ENCODE peak calls at places on chromosomes 6 and 20, in eight cellular contexts. V is astrocyte of the spinal cord, Z is AG10803, T is MM.1S, L is body of pancreas, J is heart right ventricle, C is choroid plexus epithelial cell, I is cardiac muscle cell. M is an unnamed sample.

GRCh38 chr6:15384901-15385300 is 139.0 kb downstream of the JARID2 start:
- DNase-seq in T (peak), C (no peak), J (no peak), L (no peak), I (no peak), Z (no peak), V (no peak), M (peak)

GRCh38 chr6:26338810-26339209 is 26.2 kb upstream of the BTN3A2 start:
- DNase-seq in I (no peak), Z (no peak), L (no peak), J (no peak), T (no peak), C (no peak), V (no peak), M (no peak)

GRCh38 chr6:54074591-54075195 is 36.5 kb upstream of the MLIP start:
- DNase-seq in J (no peak), T (no peak), Z (peak), C (peak), L (no peak), I (peak), V (no peak), M (no peak)

GRCh38 chr6:139967497-139967896 is 593.0 kb upstream of the CITED2 start:
- DNase-seq in I (no peak), J (no peak), Z (no peak), L (no peak), T (no peak), C (peak), V (peak), M (no peak)

GRCh38 chr6:125588268-125588667 is 161.2 kb upstream of the HEY2 start:
- DNase-seq in V (no peak), J (peak), Z (no peak), I (peak), C (no peak), L (no peak), T (no peak), M (no peak)

GRCh38 chr20:13042458-13042794 is 33.7 kb downstream of the SPTLC3 start:
- DNase-seq in I (no peak), T (no peak), L (no peak), V (no peak), J (no peak), Z (no peak), C (no peak), M (no peak)

GRCh38 chr6:53805725-53806124 is 10.9 kb downstream of the LRRC1 start:
- DNase-seq in Z (no peak), V (no peak), L (no peak), T (no peak), C (no peak), J (no peak), I (no peak), M (no peak)

GRCh38 chr6:713351-713750 is 20.4 kb upstream of the EXOC2 start:
- DNase-seq in Z (peak), L (no peak), C (no peak), V (no peak), J (no peak), I (no peak), T (no peak), M (no peak)

GRCh38 chr6:143034689-143035334 is 25.9 kb upstream of the AIG1 start:
- DNase-seq in V (no peak), L (no peak), Z (no peak), J (no peak), T (peak), I (no peak), C (no peak), M (no peak)

GRCh38 chr20:33386673-33387072 is 14.6 kb downstream of the CDK5RAP1 start:
- DNase-seq in L (no peak), I (no peak), C (no peak), J (no peak), T (no peak), Z (no peak), V (no peak), M (no peak)

GRCh38 chr20:39674842-39675241 is 712.7 kb downstream of the DHX35 start:
- DNase-seq in C (no peak), T (no peak), L (no peak), I (no peak), V (no peak), Z (no peak), J (no peak), M (no peak)

GRCh38 chr6:39425346-39426056 is 103.0 kb upstream of the KCNK16 start:
- DNase-seq in T (no peak), I (peak), Z (no peak), J (no peak), V (no peak), C (no peak), L (no peak), M (no peak)

GRCh38 chr6:140850438-140850837 is 1282.3 kb upstream of the GJE1 start:
- DNase-seq in L (no peak), Z (peak), I (peak), T (no peak), C (peak), J (no peak), V (peak), M (no peak)

GRCh38 chr6:11650297-11650696 is 112.7 kb downstream of the TMEM170B start:
- DNase-seq in V (peak), C (peak), I (peak), L (no peak), T (no peak), J (peak), Z (peak), M (peak)

GRCh38 chr20:35307666-35308653 is 15.7 kb upstream of the FAM83C start:
- DNase-seq in Z (peak), I (peak), T (no peak), C (peak), L (peak), J (peak), V (peak), M (peak)

GRCh38 chr6:95366414-95366813 is 210.9 kb upstream of the MANEA start:
- DNase-seq in J (no peak), V (no peak), L (no peak), Z (no peak), I (no peak), T (no peak), C (no peak), M (no peak)

GRCh38 chr6:5053038-5053437 is 32.1 kb upstream of the PPP1R3G start:
- DNase-seq in J (no peak), C (peak), V (peak), I (peak), Z (peak), L (no peak), T (peak), M (no peak)

GRCh38 chr6:170135821-170136471 is 154.9 kb downstream of the DLL1 start:
- DNase-seq in J (no peak), C (no peak), V (no peak), T (no peak), I (no peak), Z (no peak), L (peak), M (no peak)

GRCh38 chr6:108252055-108252454 is 8.8 kb downstream of the SNX3 start:
- DNase-seq in T (no peak), C (no peak), Z (no peak), L (no peak), J (no peak), V (no peak), I (no peak), M (no peak)

GRCh38 chr6:150410395-150410794 is 41.6 kb downstream of the IYD start:
- DNase-seq in L (no peak), Z (no peak), T (no peak), C (peak), J (no peak), V (no peak), I (no peak), M (no peak)

GRCh38 chr20:44429017-44429339 is 46.7 kb upstream of the TTPAL start:
- DNase-seq in T (no peak), V (no peak), Z (no peak), I (no peak), C (no peak), L (no peak), J (no peak), M (no peak)

GRCh38 chr6:149963212-149963461 is 606 bp upstream of the ULBP1 start:
- DNase-seq in Z (peak), I (peak), V (peak), J (no peak), T (no peak), C (peak), L (no peak), M (no peak)

GRCh38 chr20:199996-200395 is 10.5 kb upstream of the DEFB128 start:
- DNase-seq in L (no peak), I (no peak), T (no peak), V (no peak), C (no peak), J (no peak), Z (peak), M (no peak)

GRCh38 chr6:31187780-31188194 is 17.3 kb upstream of the POU5F1 start:
- DNase-seq in L (peak), T (no peak), Z (no peak), I (no peak), J (no peak), V (no peak), C (no peak), M (no peak)

GRCh38 chr6:124226396-124226795 is 422.7 kb downstream of the NKAIN2 start:
- DNase-seq in I (peak), C (peak), Z (no peak), T (no peak), L (no peak), V (peak), J (no peak), M (peak)

GRCh38 chr6:41896280-41896679 is 1.1 kb upstream of the USP49 start:
- DNase-seq in Z (no peak), J (no peak), I (no peak), C (no peak), V (no peak), L (no peak), T (no peak), M (no peak)
- H3K4me3 ChIP-seq in Z (peak), J (no peak), I (peak), C (peak), V (no peak), L (no peak), T (peak), M (peak)

GRCh38 chr6:134457941-134458340 is 140.0 kb upstream of the SGK1 start:
- DNase-seq in V (no peak), Z (no peak), I (no peak), J (no peak), L (no peak), T (no peak), C (no peak), M (no peak)
- TF ChIP-seq CTCF in V (no peak), Z (no peak), I (peak), J (no peak), L (no peak), T (no peak), C (peak), M (no peak)

GRCh38 chr6:87759491-87760010 is 57.5 kb upstream of the AKIRIN2 start:
- DNase-seq in V (no peak), T (no peak), I (no peak), J (no peak), Z (no peak), C (no peak), L (no peak), M (no peak)

GRCh38 chr6:87754828-87755227 is 52.8 kb upstream of the AKIRIN2 start:
- DNase-seq in L (no peak), I (no peak), J (no peak), C (no peak), T (no peak), V (no peak), Z (no peak), M (no peak)

GRCh38 chr6:87757792-87758191 is 55.8 kb upstream of the AKIRIN2 start:
- DNase-seq in L (no peak), I (no peak), J (no peak), C (no peak), Z (no peak), V (no peak), T (no peak), M (no peak)

GRCh38 chr6:87755697-87756671 is 54.0 kb upstream of the AKIRIN2 start:
- DNase-seq in C (peak), Z (peak), I (peak), V (peak), T (no peak), L (no peak), J (no peak), M (peak)

GRCh38 chr6:87756858-87757257 is 54.8 kb upstream of the AKIRIN2 start:
- DNase-seq in J (no peak), T (peak), I (peak), Z (peak), L (no peak), V (peak), C (peak), M (peak)
- H3K4me3 ChIP-seq in J (no peak), T (no peak), I (no peak), Z (no peak), L (no peak), V (no peak), C (no peak), M (no peak)

GRCh38 chr6:161393839-161394364 is 120.0 kb upstream of the AGPAT4 start:
- DNase-seq in V (peak), T (peak), Z (peak), L (peak), C (peak), J (no peak), I (peak), M (peak)
- TF ChIP-seq CTCF in V (peak), T (peak), Z (peak), L (peak), C (peak), J (peak), I (peak), M (peak)

DNA sequence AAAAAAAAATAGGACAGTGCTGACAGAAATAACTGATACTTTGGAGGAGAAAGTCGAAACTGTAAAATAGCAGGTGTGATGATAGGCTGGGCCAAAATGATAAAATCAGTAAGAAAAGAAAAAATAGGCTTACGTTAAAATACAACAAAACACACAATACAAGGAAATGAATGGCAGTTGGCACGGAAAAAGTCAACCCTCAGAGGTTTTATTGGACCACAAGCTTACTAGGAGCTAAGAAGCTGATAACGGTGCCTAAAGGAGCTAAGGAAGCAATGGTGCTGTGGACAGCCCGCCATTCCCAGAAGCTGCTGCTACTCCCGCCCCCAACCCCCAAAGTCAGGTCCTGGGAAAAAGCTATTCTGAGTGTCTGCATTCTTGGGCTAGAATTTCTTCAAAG is 55.9 kb upstream of the RNF146 start:
- DNase-seq in V (no peak), L (no peak), J (no peak), C (no peak), T (no peak), I (no peak), Z (no peak), M (no peak)
- H3K4me3 ChIP-seq in V (no peak), L (no peak), J (no peak), C (no peak), T (no peak), I (no peak), Z (no peak), M (no peak)

DNA sequence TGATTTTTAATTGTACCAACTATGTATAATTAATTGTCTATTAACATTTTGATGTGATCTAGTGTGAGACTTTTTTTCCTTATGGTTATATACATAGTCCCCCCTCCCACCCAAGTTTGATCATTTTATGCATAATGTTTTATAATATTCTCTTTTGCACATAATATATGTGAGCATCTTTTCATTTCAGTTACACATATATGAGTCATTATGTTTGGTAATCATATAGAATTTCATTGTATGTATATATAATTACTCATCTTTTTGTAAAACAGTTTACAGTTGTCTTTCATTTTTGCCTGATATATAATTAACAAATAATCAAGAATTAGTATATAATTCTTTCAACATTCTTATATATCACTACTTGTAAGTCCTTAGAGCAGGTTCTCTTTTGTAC is 15.0 kb downstream of the RWDD1 start:
- DNase-seq in L (no peak), T (no peak), V (no peak), J (no peak), Z (no peak), I (no peak), C (no peak), M (no peak)
- TF ChIP-seq CTCF in L (no peak), T (no peak), V (no peak), J (no peak), Z (no peak), I (no peak), C (no peak), M (no peak)

M was measured in astrocyte of the cerebellum.